ENCODE peak calls at places on chromosomes 13 and 19, in ten cellular contexts. I is fibroblast of lung; O is neuronal stem cell; N is GM23338; S is transverse colon; Z is CD4-positive, alpha-beta memory T cell; B is H9; M is SJSA1; P is aorta; E is iPS DF 6.9. A is an unnamed sample.

GRCh38 chr13:93079294-93079693 is 147.3 kb upstream of the GPC6 start:
- DNase-seq in I (peak; percentile 78), O (no peak), N (no peak), S (no peak), Z (no peak), B (no peak), M (no peak), P (no peak), E (no peak), A (no peak)

GRCh38 chr19:28498404-28498976 is 714.5 kb downstream of the UQCRFS1 start:
- DNase-seq in I (no peak), O (no peak), N (no peak), S (no peak), Z (no peak), B (no peak), M (no peak), P (no peak), E (no peak), A (no peak)

GRCh38 chr13:91482427-91482826 is 84.0 kb downstream of the GPC5 start:
- DNase-seq in I (no peak), O (peak; percentile 5), N (no peak), S (no peak), Z (no peak), B (no peak), M (no peak), P (no peak), E (no peak), A (no peak)

GRCh38 chr13:59747529-59747928 is 416.2 kb downstream of the DIAPH3 start:
- DNase-seq in I (no peak), O (no peak), N (peak; percentile 38), S (no peak), Z (no peak), B (no peak), M (no peak), P (no peak), E (no peak), A (no peak)

GRCh38 chr13:59343132-59343531 is 820.6 kb downstream of the DIAPH3 start:
- DNase-seq in I (no peak), O (no peak), N (no peak), S (no peak), Z (no peak), B (no peak), M (no peak), P (no peak), E (no peak), A (no peak)

GRCh38 chr13:59480857-59481256 is 682.9 kb downstream of the DIAPH3 start:
- DNase-seq in I (no peak), O (no peak), N (no peak), S (no peak), Z (no peak), B (no peak), M (no peak), P (no peak), E (no peak), A (no peak)

GRCh38 chr13:107900775-107901174 is 314.6 kb downstream of the LIG4 start:
- DNase-seq in I (peak; percentile 61), O (no peak), N (no peak), S (no peak), Z (no peak), B (no peak), M (no peak), P (no peak), E (no peak), A (no peak)

GRCh38 chr19:3272952-3273351 is 48.5 kb downstream of the CELF5 start:
- DNase-seq in I (no peak), O (no peak), N (no peak), S (no peak), Z (no peak), B (no peak), M (no peak), P (no peak), E (no peak), A (no peak)

GRCh38 chr19:15251010-15251748 is 18.9 kb upstream of the EPHX3 start:
- DNase-seq in I (peak; percentile 63), O (no peak), N (no peak), S (no peak), Z (no peak), B (no peak), M (peak; percentile 85), P (peak; percentile 76), E (no peak), A (no peak)

GRCh38 chr19:34996978-34997640 is 3.0 kb upstream of the GRAMD1A start:
- DNase-seq in I (no peak), O (no peak), N (no peak), S (no peak), Z (no peak), B (no peak), M (peak; percentile 39), P (no peak), E (no peak), A (peak; percentile 68)

GRCh38 chr13:36421447-36421846 is 10.8 kb upstream of the CCNA1 start:
- DNase-seq in I (no peak), O (no peak), N (no peak), S (no peak), Z (no peak), B (no peak), M (no peak), P (no peak), E (no peak), A (no peak)

GRCh38 chr13:30121666-30122065 is 185.7 kb downstream of the KATNAL1 start:
- DNase-seq in I (no peak), O (no peak), N (no peak), S (no peak), Z (no peak), B (no peak), M (no peak), P (no peak), E (no peak), A (no peak)

GRCh38 chr13:75226755-75227435 is 255.1 kb downstream of the TBC1D4 start:
- DNase-seq in I (peak; percentile 88), O (no peak), N (no peak), S (no peak), Z (no peak), B (no peak), M (no peak), P (no peak), E (no peak), A (peak; percentile 9)

GRCh38 chr19:34220472-34221063 is 33.8 kb upstream of the GARRE1 start:
- DNase-seq in I (peak; percentile 70), O (peak; percentile 23), N (peak; percentile 83), S (peak; percentile 65), Z (peak; percentile 52), B (peak; percentile 41), M (peak; percentile 57), P (peak; percentile 68), E (peak; percentile 31), A (peak; percentile 47)

GRCh38 chr19:40193587-40193849 is 2.3 kb downstream of the MAP3K10 start:
- DNase-seq in I (no peak), O (no peak), N (no peak), S (no peak), Z (no peak), B (no peak), M (no peak), P (no peak), E (no peak), A (no peak)

DNA sequence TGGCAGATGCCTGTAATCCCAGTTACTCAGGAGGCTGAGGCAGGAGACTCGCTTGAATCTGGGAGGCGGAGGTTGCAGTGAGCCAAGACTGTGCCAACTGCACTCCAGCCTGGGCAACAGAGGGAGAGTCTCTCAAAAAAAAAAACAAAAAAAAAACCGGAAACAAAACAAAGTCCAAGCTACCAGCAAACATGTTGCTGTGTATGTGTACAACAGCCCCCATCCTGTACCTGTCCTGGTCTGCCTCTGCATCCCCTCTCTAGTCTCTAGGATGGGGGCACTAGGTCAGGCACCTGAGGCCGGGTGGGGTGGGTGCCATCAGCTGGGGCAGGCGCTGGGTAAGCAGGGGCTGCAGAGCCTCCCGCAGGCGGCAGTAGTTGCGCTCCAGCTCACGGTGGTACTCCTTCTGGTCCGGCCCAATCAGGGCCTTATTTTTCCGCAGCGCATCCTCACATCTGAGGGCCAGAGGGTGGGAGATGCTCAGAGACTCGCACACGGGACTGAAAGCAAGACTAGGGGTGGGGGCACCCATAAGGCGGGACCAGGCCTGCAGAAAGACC is 2.8 kb upstream of the KANK2 start:
- DNase-seq in I (no peak), O (no peak), N (no peak), S (no peak), Z (no peak), B (no peak), M (no peak), P (no peak), E (no peak), A (no peak)
- H3K4me1 ChIP-seq in I (peaks cover 30% of the 10 kb centered on the region), O (peaks cover 3% of the 10 kb centered on the region), N (peaks cover 4% of the 10 kb centered on the region), S (peaks cover 4% of the 10 kb centered on the region), Z (peaks cover 12% of the 10 kb centered on the region), B (no peaks in the 10 kb centered on the region), M (peaks cover 49% of the 10 kb centered on the region), P (no peaks in the 10 kb centered on the region), E (no peaks in the 10 kb centered on the region), A (peaks cover 18% of the 10 kb centered on the region)

GRCh38 chr19:5231857-5232503 is 108.6 kb downstream of the PTPRS start:
- DNase-seq in I (peak; percentile 18), O (no peak), N (no peak), S (no peak), Z (no peak), B (no peak), M (no peak), P (no peak), E (no peak), A (no peak)
- H3K27ac ChIP-seq in I (no peak overlapping the region), O (no peak overlapping the region), N (no peak overlapping the region), S (no peak overlapping the region), Z (no peak overlapping the region), B (no peak overlapping the region), M (no peak overlapping the region), P (no peak overlapping the region), E (no peak overlapping the region), A (no peak overlapping the region)

GRCh38 chr13:99315186-99315585 is 8.0 kb upstream of the GPR183 start:
- DNase-seq in I (no peak), O (no peak), N (no peak), S (no peak), Z (no peak), B (no peak), M (no peak), P (no peak), E (no peak), A (no peak)

GRCh38 chr13:99316657-99317244 is 9.6 kb upstream of the GPR183 start:
- DNase-seq in I (no peak), O (no peak), N (no peak), S (no peak), Z (no peak), B (no peak), M (no peak), P (no peak), E (no peak), A (no peak)

GRCh38 chr13:99314640-99315176 is 7.5 kb upstream of the GPR183 start:
- DNase-seq in I (no peak), O (no peak), N (no peak), S (no peak), Z (peak; percentile 86), B (no peak), M (no peak), P (no peak), E (no peak), A (peak; percentile 75)

GRCh38 chr13:99313941-99314340 is 6.7 kb upstream of the GPR183 start:
- DNase-seq in I (no peak), O (no peak), N (no peak), S (no peak), Z (no peak), B (no peak), M (no peak), P (no peak), E (no peak), A (no peak)

GRCh38 chr13:99316224-99316623 is 9.0 kb upstream of the GPR183 start:
- DNase-seq in I (no peak), O (no peak), N (no peak), S (no peak), Z (no peak), B (no peak), M (no peak), P (no peak), E (no peak), A (no peak)
- H3K4me1 ChIP-seq in I (peaks cover 4% of the 10 kb centered on the region), O (peaks cover 15% of the 10 kb centered on the region), N (peaks cover 9% of the 10 kb centered on the region), S (no peaks in the 10 kb centered on the region), Z (peaks cover 87% of the 10 kb centered on the region), B (no peaks in the 10 kb centered on the region), M (peaks cover 47% of the 10 kb centered on the region), P (no peaks in the 10 kb centered on the region), E (no peaks in the 10 kb centered on the region), A (peaks cover 61% of the 10 kb centered on the region)

GRCh38 chr19:55581145-55581827 is 638 bp upstream of the ZNF579 start:
- DNase-seq in I (no peak), O (no peak), N (peak; percentile 77), S (no peak), Z (no peak), B (peak; percentile 63), M (no peak), P (no peak), E (no peak), A (no peak)
- H3K27ac ChIP-seq in I (peak overlapping the region; percentile 75), O (peak overlapping the region; percentile 18), N (peak overlapping the region; percentile 56), S (peak overlapping the region; percentile 91), Z (peak overlapping the region; percentile 69), B (no peak overlapping the region), M (peak overlapping the region; percentile 44), P (peak overlapping the region; percentile 52), E (no peak overlapping the region), A (peak overlapping the region; percentile 77)